ENCODE peak calls at places on chromosomes 3 and 15, in nine cellular contexts. K, T, L, C, J, X, I, U and H are unnamed samples.

GRCh38 chr15:65638681-65639089 is 16.9 kb downstream of the SLC24A1 start:
- DNase-seq in U (no peak), I (peak), C (peak), K (peak), L (peak), X (no peak), T (peak), J (peak), H (no peak)

GRCh38 chr3:148863814-148864213 is 1.3 kb upstream of the CPA3 start:
- DNase-seq in T (no peak), I (no peak), J (no peak), X (no peak), C (no peak), L (no peak), U (no peak), K (no peak), H (no peak)

GRCh38 chr3:141915766-141916165 is 39.3 kb downstream of the ATP1B3 start:
- DNase-seq in U (no peak), T (no peak), X (no peak), L (no peak), J (no peak), K (no peak), C (peak), I (no peak), H (no peak)

GRCh38 chr3:37144806-37145205 is 29.6 kb downstream of the LRRFIP2 start:
- DNase-seq in U (no peak), T (no peak), L (no peak), C (no peak), I (no peak), K (no peak), J (no peak), X (no peak), H (no peak)

GRCh38 chr15:51702710-51703109 is 21.4 kb downstream of the SCG3 start:
- DNase-seq in K (no peak), C (no peak), T (no peak), X (no peak), L (no peak), U (no peak), I (no peak), J (no peak), H (no peak)

GRCh38 chr15:80991446-80991845 is 1.8 kb upstream of the MESD start:
- DNase-seq in J (no peak), I (no peak), L (no peak), X (peak), T (no peak), U (peak), K (no peak), C (peak), H (peak)

GRCh38 chr3:124078978-124079911 is 87.3 kb upstream of the ROPN1 start:
- DNase-seq in U (no peak), J (no peak), I (peak), C (peak), K (no peak), X (no peak), L (peak), T (no peak), H (no peak)

GRCh38 chr3:30518201-30518864 is 88.1 kb upstream of the TGFBR2 start:
- DNase-seq in T (no peak), I (no peak), U (no peak), L (no peak), J (no peak), C (no peak), K (no peak), X (peak), H (no peak)

GRCh38 chr3:60399295-60399694 is 852.0 kb downstream of the FHIT start:
- DNase-seq in I (no peak), K (no peak), J (no peak), X (no peak), T (no peak), C (no peak), U (no peak), L (no peak), H (no peak)

GRCh38 chr15:52078197-52078875 is 34.2 kb downstream of the BCL2L10 start:
- DNase-seq in L (no peak), I (no peak), T (no peak), X (no peak), K (no peak), J (no peak), C (no peak), U (no peak), H (no peak)

GRCh38 chr3:117586161-117586560 is 876.6 kb downstream of the TUSC7 start:
- DNase-seq in L (no peak), K (no peak), I (no peak), J (no peak), X (no peak), T (no peak), U (no peak), C (no peak), H (no peak)

GRCh38 chr3:86969500-86970189 is 21.3 kb downstream of the VGLL3 start:
- DNase-seq in L (peak), C (peak), X (no peak), J (no peak), I (no peak), U (no peak), T (no peak), K (no peak), H (no peak)

GRCh38 chr3:73448041-73448440 is 176.7 kb downstream of the PDZRN3 start:
- DNase-seq in U (no peak), J (no peak), C (peak), X (no peak), K (no peak), I (no peak), T (no peak), L (no peak), H (no peak)

GRCh38 chr15:80194914-80195313 is 42.1 kb downstream of the FAH start:
- DNase-seq in J (no peak), K (no peak), T (no peak), U (no peak), C (no peak), X (no peak), L (no peak), I (no peak), H (no peak)

GRCh38 chr3:12393894-12394293 is 90.4 kb upstream of the TSEN2 start:
- DNase-seq in U (no peak), X (no peak), C (peak), J (peak), K (no peak), L (no peak), T (no peak), I (no peak), H (no peak)

GRCh38 chr3:21672303-21672702 is 78.7 kb downstream of the ZNF385D start:
- DNase-seq in T (no peak), X (no peak), I (peak), J (peak), L (no peak), K (no peak), U (no peak), C (peak), H (no peak)

GRCh38 chr15:101500865-101501551 is 11.5 kb upstream of the PCSK6 start:
- DNase-seq in X (no peak), K (no peak), I (no peak), T (no peak), J (no peak), L (no peak), U (no peak), C (no peak), H (no peak)

GRCh38 chr15:62902821-62903220 is 139.7 kb upstream of the TPM1 start:
- DNase-seq in U (no peak), K (no peak), J (no peak), C (no peak), X (no peak), I (no peak), L (no peak), T (no peak), H (no peak)

GRCh38 chr3:141877911-141878310 is 1.5 kb downstream of the ATP1B3 start:
- DNase-seq in C (peak), U (no peak), I (no peak), X (no peak), L (peak), K (no peak), J (no peak), T (no peak), H (no peak)

GRCh38 chr3:179301645-179302044 is 21.2 kb upstream of the ZNF639 start:
- DNase-seq in I (no peak), L (no peak), T (no peak), C (no peak), K (no peak), J (no peak), X (no peak), U (no peak), H (no peak)

GRCh38 chr3:172982731-172983364 is 158.2 kb downstream of the SPATA16 start:
- DNase-seq in K (no peak), L (peak), X (no peak), J (no peak), C (peak), T (no peak), U (no peak), I (peak), H (no peak)

GRCh38 chr3:171829841-171830559 is 13.1 kb upstream of the TMEM212 start:
- DNase-seq in J (no peak), T (no peak), U (peak), X (peak), L (peak), K (no peak), C (peak), I (peak), H (peak)

GRCh38 chr3:40780341-40780800 is 255.6 kb downstream of the ZNF621 start:
- DNase-seq in C (peak), L (peak), J (no peak), U (peak), I (no peak), T (no peak), X (peak), K (no peak), H (peak)

GRCh38 chr15:44186724-44187123 is 8.3 kb downstream of the FRMD5 start:
- DNase-seq in L (no peak), U (no peak), I (no peak), C (no peak), T (no peak), K (no peak), J (no peak), X (no peak), H (no peak)

GRCh38 chr15:89776274-89777072 is at the start of gene MESP2:
- DNase-seq in X (peak), C (peak), K (peak), J (no peak), L (peak), U (peak), T (peak), I (peak), H (peak)

GRCh38 chr15:91338763-91339162 is 238.7 kb downstream of the SV2B start:
- DNase-seq in X (no peak), L (peak), J (no peak), C (peak), T (no peak), U (no peak), I (no peak), K (no peak), H (no peak)

GRCh38 chr3:126987596-126987995 is 4.7 kb downstream of the PLXNA1 start:
- DNase-seq in K (no peak), C (no peak), U (no peak), X (no peak), I (no peak), L (no peak), J (no peak), T (no peak), H (no peak)

GRCh38 chr3:197520311-197521276 is 35.2 kb downstream of the BDH1 start:
- DNase-seq in J (no peak), C (peak), U (no peak), X (no peak), T (no peak), K (no peak), L (peak), I (peak), H (peak)

GRCh38 chr3:67384790-67385397 is 269.5 kb downstream of the SUCLG2 start:
- DNase-seq in U (no peak), X (peak), C (peak), L (peak), J (no peak), K (peak), T (peak), I (no peak), H (peak)

GRCh38 chr15:95446854-95447253 is 883.6 kb upstream of the NR2F2 start:
- DNase-seq in K (no peak), J (no peak), I (no peak), T (peak), U (no peak), L (no peak), X (no peak), C (peak), H (no peak)

GRCh38 chr3:45995370-45996192 is at the start of gene FYCO1:
- DNase-seq in J (peak), K (peak), I (peak), L (peak), U (peak), C (peak), X (peak), T (peak), H (peak)

GRCh38 chr3:162994165-162994564 is 1497.6 kb downstream of the OTOL1 start:
- DNase-seq in L (no peak), C (no peak), U (no peak), T (no peak), J (no peak), K (no peak), I (no peak), X (no peak), H (no peak)

GRCh38 chr15:45802140-45802539 is 167.3 kb downstream of the SQOR start:
- DNase-seq in X (no peak), L (no peak), I (no peak), T (no peak), J (no peak), C (no peak), K (no peak), U (no peak), H (no peak)

GRCh38 chr15:99443056-99443756 is 122.6 kb upstream of the MEF2A start:
- DNase-seq in K (no peak), X (no peak), C (no peak), U (peak), L (no peak), I (no peak), T (no peak), J (no peak), H (no peak)

GRCh38 chr3:30112904-30113484 is 493.4 kb upstream of the TGFBR2 start:
- DNase-seq in U (no peak), J (no peak), K (no peak), T (no peak), L (peak), C (peak), X (no peak), I (peak), H (no peak)

GRCh38 chr3:11820540-11821041 is 26.1 kb downstream of the TAMM41 start:
- DNase-seq in J (no peak), U (no peak), T (peak), X (no peak), L (peak), C (peak), I (no peak), K (no peak), H (no peak)

GRCh38 chr3:195584543-195584870 is 767 bp upstream of the APOD start:
- DNase-seq in T (no peak), K (no peak), L (no peak), C (no peak), J (no peak), U (no peak), X (no peak), I (no peak), H (no peak)